ENCODE peak calls at places on chromosomes 7 and 10, in four cellular contexts. G, Y, H and L are unnamed samples.

GRCh38 chr7:100682991-100683658 is 9.6 kb downstream of the GNB2 start:
- DNase-seq in G (no peak), H (no peak), Y (no peak), L (no peak)

GRCh38 chr10:130721971-130722370 is 585.8 kb downstream of the GLRX3 start:
- DNase-seq in G (no peak), H (no peak), Y (no peak), L (no peak)

GRCh38 chr7:133649593-133649992 is 396.7 kb downstream of the EXOC4 start:
- DNase-seq in H (no peak), Y (peak), G (no peak), L (no peak)

GRCh38 chr7:115024276-115024675 is 102.4 kb downstream of the MDFIC start:
- DNase-seq in Y (no peak), H (no peak), G (no peak), L (no peak)

GRCh38 chr10:127935115-127935561 is 28.2 kb downstream of the PTPRE start:
- DNase-seq in G (no peak), H (no peak), Y (peak), L (no peak)

GRCh38 chr10:122089343-122090015 is 100.5 kb downstream of the TACC2 start:
- DNase-seq in G (no peak), H (no peak), Y (no peak), L (no peak)

GRCh38 chr7:95511716-95512260 is 26.0 kb downstream of the ASB4 start:
- DNase-seq in H (peak), Y (peak), G (peak), L (peak)

GRCh38 chr7:73779517-73779916 is 9.4 kb upstream of the CLDN3 start:
- DNase-seq in Y (no peak), H (no peak), G (no peak), L (no peak)

GRCh38 chr10:24901686-24902399 is 50.6 kb downstream of the PRTFDC1 start:
- DNase-seq in Y (peak), G (no peak), H (no peak), L (peak)

GRCh38 chr7:135855836-135856235 is 107.2 kb upstream of the FAM180A start:
- DNase-seq in H (no peak), Y (peak), G (no peak), L (no peak)

GRCh38 chr7:86913709-86914108 is 145.7 kb downstream of the ELAPOR2 start:
- DNase-seq in Y (no peak), H (no peak), G (no peak), L (no peak)

GRCh38 chr7:92988051-92988450 is 129.7 kb downstream of the SAMD9 start:
- DNase-seq in Y (peak), G (no peak), H (no peak), L (no peak)

GRCh38 chr10:130990536-130990935 is 321.0 kb downstream of the TCERG1L start:
- DNase-seq in H (no peak), G (no peak), Y (no peak), L (no peak)